ENCODE peak calls at places on chromosomes 16 and 17, in seven cellular contexts. A, E, M, L, S, I and T are unnamed samples.

GRCh38 chr16:87860553-87861299 is 8.6 kb downstream of the SLC7A5 start:
- DNase-seq in A (no peak), E (no peak), M (peak; percentile 88), L (no peak), S (no peak), I (no peak), T (peak; percentile 62)

GRCh38 chr17:75228847-75229246 is 23.4 kb downstream of the NUP85 start:
- DNase-seq in A (no peak), E (no peak), M (no peak), L (no peak), S (no peak), I (no peak), T (peak; percentile 78)

GRCh38 chr17:33745047-33745783 is 452.1 kb upstream of the ASIC2 start:
- DNase-seq in A (no peak), E (no peak), M (no peak), L (no peak), S (no peak), I (no peak), T (no peak)

GRCh38 chr16:89431158-89431584 is 59.2 kb downstream of the ANKRD11 start:
- DNase-seq in A (no peak), E (no peak), M (peak; percentile 81), L (peak; percentile 72), S (no peak), I (no peak), T (no peak)

GRCh38 chr16:2954228-2954627 is 9.8 kb upstream of the KREMEN2 start:
- DNase-seq in A (no peak), E (no peak), M (no peak), L (no peak), S (no peak), I (no peak), T (no peak)

GRCh38 chr16:53968454-53968853 is 264.5 kb downstream of the FTO start:
- DNase-seq in A (no peak), E (no peak), M (no peak), L (no peak), S (no peak), I (no peak), T (no peak)

GRCh38 chr17:82930043-82930923 is 90.5 kb upstream of the ZNF750 start:
- DNase-seq in A (no peak), E (no peak), M (peak; percentile 59), L (peak; percentile 4), S (no peak), I (no peak), T (peak; percentile 73)

GRCh38 chr16:84281077-84281476 is 13.6 kb upstream of the WFDC1 start:
- DNase-seq in A (peak; percentile 72), E (no peak), M (no peak), L (no peak), S (peak; percentile 78), I (no peak), T (no peak)

GRCh38 chr17:73645050-73645871 is 1.0 kb upstream of the SDK2 start:
- DNase-seq in A (peak; percentile 75), E (peak; percentile 65), M (no peak), L (peak; percentile 36), S (no peak), I (no peak), T (no peak)

GRCh38 chr16:13390986-13391305 is 489.5 kb downstream of the SHISA9 start:
- DNase-seq in A (no peak), E (no peak), M (no peak), L (no peak), S (no peak), I (no peak), T (no peak)

GRCh38 chr17:38864636-38865398 is 5.0 kb upstream of the LASP1 start:
- DNase-seq in A (peak; percentile 80), E (no peak), M (no peak), L (no peak), S (no peak), I (no peak), T (no peak)

GRCh38 chr16:27764869-27765675 is 215.1 kb downstream of the KATNIP start:
- DNase-seq in A (no peak), E (no peak), M (no peak), L (no peak), S (no peak), I (no peak), T (no peak)

GRCh38 chr17:29555840-29556239 is 11.0 kb downstream of the ABHD15 start:
- DNase-seq in A (no peak), E (no peak), M (no peak), L (no peak), S (no peak), I (no peak), T (no peak)

GRCh38 chr17:11298401-11298800 is 57.4 kb downstream of the SHISA6 start:
- DNase-seq in A (no peak), E (no peak), M (no peak), L (no peak), S (no peak), I (no peak), T (no peak)
- H3K27ac ChIP-seq in A (no peak overlapping the region), E (no peak overlapping the region), M (no peak overlapping the region), L (no peak overlapping the region), S (no peak overlapping the region), I (no peak overlapping the region), T (no peak overlapping the region)

GRCh38 chr16:1810106-1810505 is 16.5 kb downstream of the HAGH start:
- DNase-seq in A (no peak), E (no peak), M (peak; percentile 46), L (no peak), S (no peak), I (no peak), T (no peak)

GRCh38 chr16:1807626-1808025 is 14.1 kb upstream of the IGFALS start:
- DNase-seq in A (no peak), E (no peak), M (no peak), L (no peak), S (no peak), I (no peak), T (no peak)

GRCh38 chr16:1810536-1810935 is 16.1 kb downstream of the HAGH start:
- DNase-seq in A (no peak), E (no peak), M (peak; percentile 60), L (no peak), S (no peak), I (no peak), T (no peak)

GRCh38 chr16:1808691-1809090 is 15.2 kb upstream of the IGFALS start:
- DNase-seq in A (no peak), E (no peak), M (no peak), L (no peak), S (no peak), I (no peak), T (no peak)

DNA sequence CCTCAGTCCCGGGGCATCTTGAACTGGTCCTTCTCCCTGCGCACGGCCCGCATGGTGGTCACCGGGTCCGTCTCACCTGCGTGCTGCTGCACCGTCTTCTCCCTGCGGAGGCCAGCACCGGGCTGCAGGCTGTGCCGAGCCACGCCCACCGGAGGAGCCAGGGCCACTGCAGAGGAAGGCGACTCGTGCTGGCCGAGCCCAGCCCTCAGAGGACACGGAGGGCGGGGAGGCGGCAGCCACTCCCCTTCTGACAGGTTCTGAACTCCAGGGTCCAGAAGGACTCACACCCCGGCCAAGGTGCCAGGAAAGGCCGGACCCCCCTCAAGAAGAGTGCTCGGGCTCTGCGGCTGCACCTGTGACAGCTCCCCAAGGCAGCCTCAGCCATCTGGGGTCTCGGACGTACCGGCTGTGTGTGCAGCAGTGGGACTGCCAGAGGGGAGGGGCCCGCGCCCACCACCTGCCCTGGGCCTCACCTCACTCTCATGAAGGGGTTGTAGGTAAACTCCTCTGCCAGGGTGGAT is 15.8 kb upstream of the IGFALS start:
- DNase-seq in A (peak; percentile 76), E (no peak), M (no peak), L (peak; percentile 30), S (no peak), I (no peak), T (no peak)
- TF ChIP-seq POLR2AphosphoS5 in A (no peak), E (no peak), M (no peak), L (no peak), S (no peak), I (no peak), T (no peak)

GRCh38 chr16:52436646-52437645 is 110.0 kb downstream of the TOX3 start:
- DNase-seq in A (no peak), E (no peak), M (no peak), L (no peak), S (no peak), I (no peak), T (no peak)

GRCh38 chr16:52439750-52440149 is 107.2 kb downstream of the TOX3 start:
- DNase-seq in A (no peak), E (no peak), M (no peak), L (no peak), S (no peak), I (no peak), T (no peak)

GRCh38 chr16:52435573-52435972 is 111.4 kb downstream of the TOX3 start:
- DNase-seq in A (no peak), E (no peak), M (no peak), L (no peak), S (no peak), I (no peak), T (no peak)

GRCh38 chr16:52439171-52439701 is 107.7 kb downstream of the TOX3 start:
- DNase-seq in A (no peak), E (no peak), M (no peak), L (no peak), S (no peak), I (no peak), T (no peak)

GRCh38 chr16:52434224-52434623 is 112.7 kb downstream of the TOX3 start:
- DNase-seq in A (no peak), E (no peak), M (no peak), L (no peak), S (no peak), I (no peak), T (no peak)
- H3K27ac ChIP-seq in A (no peak overlapping the region), E (no peak overlapping the region), M (no peak overlapping the region), L (no peak overlapping the region), S (no peak overlapping the region), I (no peak overlapping the region), T (no peak overlapping the region)

GRCh38 chr16:4743217-4743897 is 9.0 kb downstream of the DNAAF8 start:
- DNase-seq in A (peak; percentile 43), E (no peak), M (no peak), L (peak; percentile 38), S (no peak), I (no peak), T (no peak)
- TF ChIP-seq POLR2AphosphoS5 in A (no peak), E (no peak), M (no peak), L (no peak), S (no peak), I (no peak), T (no peak)

DNA sequence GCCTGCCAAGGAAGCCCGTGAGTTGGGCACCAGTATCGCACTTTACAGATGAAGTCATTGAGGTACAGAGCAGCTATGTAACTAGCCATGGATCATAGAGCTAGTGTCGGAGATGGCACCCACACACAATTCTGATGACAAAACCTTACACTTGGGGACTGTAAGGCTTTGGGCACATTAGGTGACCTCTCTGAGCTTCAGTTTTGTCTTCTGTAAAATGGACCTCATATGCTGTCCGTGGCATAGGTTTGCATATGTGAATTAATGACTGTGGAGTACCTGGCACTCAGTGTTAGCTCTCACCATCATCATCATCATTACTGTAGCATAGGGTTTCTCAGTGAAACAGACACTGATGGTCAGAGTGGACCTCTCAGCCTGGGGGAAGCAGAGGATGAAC is 50.3 kb downstream of the CMIP start:
- DNase-seq in A (no peak), E (no peak), M (no peak), L (no peak), S (no peak), I (no peak), T (no peak)
- H3K27ac ChIP-seq in A (no peak overlapping the region), E (no peak overlapping the region), M (peak overlapping the region; percentile 57), L (peak overlapping the region; percentile 24), S (no peak overlapping the region), I (peak overlapping the region; percentile 53), T (peak overlapping the region; percentile 82)